ENCODE peak calls at places on chromosomes 5 and 9, in eight cellular contexts. F, A, J, Z, H, B, C and E are unnamed samples. For H3K4me1, the result is how much of the 10 kb centered on the place peaks cover.

GRCh38 chr5:61277781-61278180 is 54.3 kb upstream of the ZSWIM6 start:
- DNase-seq in H (no peak), C (no peak), B (no peak), A (no peak), J (no peak), Z (no peak), F (no peak), E (no peak)

GRCh38 chr9:15915711-15916110 is 362.9 kb downstream of the CCDC171 start:
- DNase-seq in F (no peak), C (no peak), H (no peak), J (no peak), Z (no peak), A (no peak), B (no peak), E (no peak)

GRCh38 chr9:87667164-87667738 is 58.7 kb upstream of the CTSL start:
- DNase-seq in H (no peak), B (no peak), F (no peak), C (no peak), Z (no peak), A (peak), J (peak), E (no peak)

GRCh38 chr9:130635721-130636647 is 28.4 kb upstream of the PRDM12 start:
- DNase-seq in H (no peak), Z (no peak), J (no peak), A (no peak), B (no peak), C (no peak), F (no peak), E (peak)

GRCh38 chr5:172697123-172698121 is 56.4 kb downstream of the NEURL1B start:
- DNase-seq in H (peak), C (peak), A (peak), F (peak), J (peak), B (no peak), Z (peak), E (peak)

GRCh38 chr5:111942214-111942613 is 185.2 kb upstream of the NREP start:
- DNase-seq in F (no peak), A (no peak), C (no peak), H (no peak), B (no peak), J (no peak), Z (no peak), E (no peak)

GRCh38 chr5:55855509-55855908 is 4.4 kb downstream of the IL31RA start:
- DNase-seq in B (no peak), J (no peak), F (no peak), A (peak), H (no peak), C (no peak), Z (no peak), E (no peak)

GRCh38 chr5:75847561-75848021 is 130.4 kb upstream of the POC5 start:
- DNase-seq in Z (no peak), B (no peak), C (no peak), A (no peak), J (no peak), F (no peak), H (no peak), E (no peak)

GRCh38 chr5:167171056-167171455 is 1120.4 kb upstream of the WWC1 start:
- DNase-seq in Z (no peak), A (no peak), B (no peak), C (no peak), J (no peak), F (no peak), H (no peak), E (no peak)

GRCh38 chr5:73122875-73123810 is 2.8 kb downstream of the TMEM171 start:
- DNase-seq in J (no peak), H (no peak), C (no peak), A (peak), B (no peak), Z (no peak), F (no peak), E (no peak)

GRCh38 chr5:111954516-111955337 is 197.7 kb upstream of the NREP start:
- DNase-seq in A (no peak), F (no peak), B (no peak), J (no peak), C (no peak), H (no peak), Z (no peak), E (no peak)

GRCh38 chr5:94361832-94362754 is 256.3 kb downstream of the KIAA0825 start:
- DNase-seq in J (no peak), Z (no peak), F (no peak), A (peak), B (no peak), H (no peak), C (no peak), E (no peak)

GRCh38 chr9:137974746-137975526 is 97.4 kb downstream of the CACNA1B start:
- DNase-seq in Z (no peak), J (no peak), C (no peak), F (no peak), H (no peak), B (no peak), A (no peak), E (peak)

GRCh38 chr5:68631884-68632283 is 416.3 kb downstream of the PIK3R1 start:
- DNase-seq in C (no peak), A (no peak), H (no peak), J (no peak), F (no peak), B (no peak), Z (no peak), E (no peak)

GRCh38 chr5:181246276-181247050 is 2.8 kb upstream of the RACK1 start:
- DNase-seq in A (peak), C (peak), B (no peak), Z (peak), J (peak), H (no peak), F (peak), E (peak)

GRCh38 chr5:127352068-127352467 is 61.5 kb downstream of the MEGF10 start:
- DNase-seq in Z (no peak), A (no peak), H (no peak), F (no peak), C (no peak), B (no peak), J (no peak), E (no peak)

GRCh38 chr5:96431376-96432244 is 1.4 kb downstream of the PCSK1 start:
- DNase-seq in Z (no peak), J (no peak), B (no peak), C (no peak), F (no peak), A (peak), H (no peak), E (no peak)

GRCh38 chr5:163190283-163190682 is 247.1 kb upstream of the CCNG1 start:
- DNase-seq in J (no peak), B (no peak), A (no peak), C (no peak), H (no peak), F (no peak), Z (no peak), E (no peak)

GRCh38 chr5:61582421-61582820 is 250.4 kb downstream of the ZSWIM6 start:
- DNase-seq in H (no peak), B (no peak), C (no peak), Z (no peak), A (no peak), F (no peak), J (no peak), E (no peak)

GRCh38 chr5:39164016-39164415 is 55.3 kb downstream of the FYB1 start:
- DNase-seq in J (no peak), B (no peak), Z (no peak), A (no peak), C (no peak), H (no peak), F (no peak), E (peak)

GRCh38 chr9:17725399-17726010 is 146.6 kb downstream of the SH3GL2 start:
- DNase-seq in H (no peak), J (no peak), C (no peak), Z (no peak), B (no peak), A (no peak), F (no peak), E (no peak)

GRCh38 chr9:98158071-98158791 is 34.2 kb downstream of the CORO2A start:
- DNase-seq in C (peak), H (no peak), F (peak), A (no peak), J (no peak), B (no peak), Z (peak), E (no peak)

GRCh38 chr9:469672-470040 is 255.0 kb downstream of the DOCK8 start:
- DNase-seq in C (peak), Z (peak), B (no peak), F (no peak), H (no peak), A (peak), J (no peak), E (peak)

GRCh38 chr5:124789104-124789605 is 42.7 kb upstream of the ZNF608 start:
- DNase-seq in A (no peak), F (no peak), C (no peak), B (no peak), H (no peak), Z (no peak), J (no peak), E (no peak)

GRCh38 chr9:111433082-111433481 is 51.1 kb downstream of the ECPAS start:
- DNase-seq in A (no peak), C (no peak), Z (no peak), F (no peak), B (no peak), J (no peak), H (no peak), E (no peak)

GRCh38 chr5:95808686-95809413 is 13.7 kb downstream of the GLRX start:
- DNase-seq in A (no peak), H (no peak), F (peak), J (no peak), B (no peak), Z (peak), C (no peak), E (peak)

GRCh38 chr5:132253452-132254320 is 3.8 kb upstream of the PDLIM4 start:
- DNase-seq in J (no peak), F (peak), Z (peak), A (no peak), B (no peak), C (no peak), H (no peak), E (peak)

GRCh38 chr5:150144876-150145275 is 10.8 kb downstream of the PDGFRB start:
- DNase-seq in A (no peak), H (no peak), B (no peak), C (no peak), Z (no peak), J (no peak), F (no peak), E (no peak)

GRCh38 chr5:123997354-123998215 is 485.6 kb downstream of the CSNK1G3 start:
- DNase-seq in F (no peak), C (no peak), A (no peak), B (no peak), J (peak), Z (no peak), H (no peak), E (no peak)

GRCh38 chr5:154446183-154447073 is 631 bp downstream of the SAP30L start:
- DNase-seq in B (no peak), C (peak), F (peak), J (peak), Z (peak), H (no peak), A (peak), E (peak)

GRCh38 chr5:169797577-169797976 is 160.5 kb downstream of the DOCK2 start:
- DNase-seq in A (no peak), B (no peak), C (no peak), F (no peak), Z (no peak), H (no peak), J (no peak), E (no peak)

GRCh38 chr5:17794829-17795228 is 160.6 kb downstream of the TAF11L14 start:
- DNase-seq in H (no peak), C (no peak), B (no peak), J (no peak), A (no peak), Z (no peak), F (no peak), E (no peak)

GRCh38 chr9:90037136-90037797 is 432.5 kb downstream of the GADD45G start:
- DNase-seq in B (no peak), A (no peak), C (no peak), H (no peak), Z (no peak), F (no peak), J (no peak), E (no peak)

GRCh38 chr5:31987985-31988710 is 186.0 kb downstream of the GOLPH3 start:
- DNase-seq in Z (no peak), C (no peak), F (no peak), A (no peak), B (no peak), J (no peak), H (no peak), E (peak)

GRCh38 chr9:117926031-117926655 is 221.9 kb downstream of the TLR4 start:
- DNase-seq in J (no peak), C (no peak), B (no peak), A (peak), H (no peak), Z (no peak), F (no peak), E (no peak)

GRCh38 chr5:150428106-150428876 is 15.6 kb upstream of the CD74 start:
- DNase-seq in F (peak), A (no peak), B (no peak), C (no peak), J (no peak), Z (peak), H (no peak), E (peak)

GRCh38 chr9:137761032-137761431 is 116.5 kb upstream of the CACNA1B start:
- DNase-seq in Z (no peak), J (no peak), A (no peak), B (no peak), C (no peak), H (no peak), F (no peak), E (no peak)

GRCh38 chr5:139651863-139652787 is 4.0 kb downstream of the CXXC5 start:
- DNase-seq in F (peak), H (peak), A (peak), Z (peak), B (no peak), J (peak), C (peak), E (peak)

GRCh38 chr5:142309747-142310318 is 15.0 kb downstream of the SPRY4 start:
- DNase-seq in F (no peak), B (no peak), Z (no peak), A (no peak), H (no peak), C (no peak), J (no peak), E (no peak)

GRCh38 chr5:142308358-142308757 is 16.5 kb downstream of the SPRY4 start:
- DNase-seq in A (no peak), B (no peak), J (no peak), C (no peak), F (no peak), Z (no peak), H (no peak), E (no peak)

GRCh38 chr5:142312399-142312798 is 12.4 kb downstream of the SPRY4 start:
- DNase-seq in B (no peak), Z (no peak), C (no peak), H (no peak), A (no peak), J (no peak), F (no peak), E (no peak)

GRCh38 chr5:142311725-142312124 is 13.1 kb downstream of the SPRY4 start:
- DNase-seq in J (no peak), H (no peak), F (no peak), Z (no peak), A (no peak), B (no peak), C (no peak), E (no peak)

GRCh38 chr5:142310803-142311202 is 14.0 kb downstream of the SPRY4 start:
- DNase-seq in F (no peak), J (no peak), C (no peak), A (no peak), Z (no peak), H (no peak), B (no peak), E (no peak)
- H3K4me1 ChIP-seq in F (under half), J (under half), C (under half), A (half or more), Z (under half), H (under half), B (under half), E (under half)

DNA sequence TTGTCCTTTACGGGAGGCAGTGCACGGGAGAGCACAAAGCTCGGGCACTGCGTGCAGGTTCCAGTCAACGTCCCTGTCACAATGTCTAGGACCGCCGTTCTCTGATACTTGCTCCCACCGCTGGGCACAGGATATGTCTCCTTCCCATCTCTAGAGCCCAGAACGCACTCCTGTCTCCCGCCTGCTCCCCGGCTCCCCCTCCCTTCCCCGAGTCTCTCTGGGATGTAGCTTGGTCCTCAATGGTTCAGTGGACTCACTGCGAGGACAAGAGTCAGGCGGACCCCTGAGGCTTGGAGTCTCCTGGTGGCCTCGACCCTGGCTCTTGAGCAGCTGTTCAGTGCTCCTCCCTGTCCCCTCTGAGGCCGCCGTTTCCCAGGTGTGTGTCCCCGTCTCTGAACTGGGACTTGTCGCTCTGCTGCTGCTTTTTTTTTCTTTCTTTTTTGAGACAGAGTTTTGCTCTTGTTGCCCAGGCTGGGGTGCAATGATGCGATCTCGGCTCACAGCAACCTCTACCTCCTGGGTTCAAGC is 44.7 kb upstream of the IER5L start:
- DNase-seq in H (no peak), J (no peak), B (no peak), C (no peak), F (no peak), A (peak), Z (no peak), E (no peak)
- TF ChIP-seq CTCF in H (no peak), J (no peak), B (no peak), C (no peak), F (no peak), A (no peak), Z (no peak), E (no peak)

GRCh38 chr5:151617383-151617840 is 26.3 kb upstream of the FAT2 start:
- DNase-seq in H (no peak), A (no peak), Z (no peak), B (no peak), C (no peak), J (no peak), F (no peak), E (no peak)

GRCh38 chr5:151617841-151618710 is 26.9 kb upstream of the FAT2 start:
- DNase-seq in C (no peak), H (no peak), Z (no peak), F (no peak), J (no peak), B (no peak), A (no peak), E (no peak)

GRCh38 chr5:151620463-151620844 is 29.3 kb upstream of the FAT2 start:
- DNase-seq in A (no peak), J (no peak), C (no peak), F (no peak), H (no peak), B (no peak), Z (no peak), E (no peak)

GRCh38 chr5:151619812-151620462 is 28.8 kb upstream of the FAT2 start:
- DNase-seq in A (peak), J (no peak), F (peak), H (no peak), B (no peak), C (peak), Z (no peak), E (no peak)

DNA sequence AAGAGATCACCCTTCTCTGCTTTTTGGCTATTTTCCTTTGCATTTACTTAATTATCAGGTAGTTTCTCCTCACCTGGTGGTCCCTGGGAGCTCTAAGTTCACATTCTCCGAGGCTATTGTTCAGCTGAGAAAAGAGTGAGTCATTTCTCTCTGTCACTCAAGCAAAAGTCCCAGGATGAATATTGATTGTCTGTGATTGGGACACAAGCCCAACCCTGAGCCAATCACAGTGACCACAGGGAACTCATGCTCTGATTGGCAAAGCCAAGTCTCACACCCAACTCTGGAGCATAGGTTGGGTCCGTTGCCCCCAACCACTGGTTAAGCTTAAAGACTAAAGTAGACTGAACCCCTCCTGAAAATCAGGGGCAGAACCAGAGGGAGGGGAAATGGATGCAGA is 27.8 kb upstream of the FAT2 start:
- DNase-seq in B (no peak), F (no peak), A (peak), C (no peak), H (no peak), Z (no peak), J (no peak), E (no peak)
- TF ChIP-seq POLR2AphosphoS5 in B (no peak), F (no peak), A (no peak), C (no peak), H (no peak), Z (no peak), J (no peak), E (no peak)

GRCh38 chr5:168318237-168318636 is 26.8 kb downstream of the WWC1 start:
- DNase-seq in B (no peak), A (no peak), H (no peak), Z (no peak), F (no peak), J (no peak), C (no peak), E (no peak)

GRCh38 chr5:168317521-168318147 is 26.2 kb downstream of the WWC1 start:
- DNase-seq in H (peak), J (peak), B (no peak), A (no peak), Z (no peak), C (no peak), F (no peak), E (no peak)

GRCh38 chr5:168315991-168316578 is 24.6 kb downstream of the WWC1 start:
- DNase-seq in J (no peak), H (no peak), B (no peak), A (no peak), Z (peak), F (peak), C (peak), E (peak)

GRCh38 chr5:168315416-168315990 is 24.1 kb downstream of the WWC1 start:
- DNase-seq in C (no peak), F (no peak), J (no peak), H (no peak), A (no peak), Z (no peak), B (no peak), E (peak)

DNA sequence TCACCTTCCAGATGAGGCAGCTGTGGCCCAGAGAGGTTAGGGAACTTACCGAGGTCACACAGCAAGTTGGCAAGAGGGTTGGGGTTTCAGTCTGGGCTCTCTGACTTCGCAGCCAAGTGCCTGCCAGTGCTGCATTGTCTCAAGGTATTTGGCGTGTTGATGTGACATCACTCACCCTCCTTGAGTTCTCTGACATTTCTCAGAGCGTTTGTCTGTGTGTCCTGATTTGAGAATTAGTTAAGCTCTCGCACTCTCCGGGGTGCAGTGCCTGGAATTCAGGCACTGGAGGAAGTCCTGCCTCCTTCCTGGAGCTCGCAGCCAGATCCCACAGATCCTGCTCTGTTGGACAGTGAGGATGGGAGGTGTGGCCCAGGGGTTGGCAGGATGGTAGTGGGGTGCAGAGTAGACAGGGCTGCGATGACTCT is 25.7 kb downstream of the WWC1 start:
- DNase-seq in Z (no peak), H (no peak), A (no peak), J (no peak), C (no peak), F (no peak), B (no peak), E (peak)
- H3K4me1 ChIP-seq in Z (under half), H (under half), A (under half), J (under half), C (under half), F (under half), B (under half), E (under half)

DNA sequence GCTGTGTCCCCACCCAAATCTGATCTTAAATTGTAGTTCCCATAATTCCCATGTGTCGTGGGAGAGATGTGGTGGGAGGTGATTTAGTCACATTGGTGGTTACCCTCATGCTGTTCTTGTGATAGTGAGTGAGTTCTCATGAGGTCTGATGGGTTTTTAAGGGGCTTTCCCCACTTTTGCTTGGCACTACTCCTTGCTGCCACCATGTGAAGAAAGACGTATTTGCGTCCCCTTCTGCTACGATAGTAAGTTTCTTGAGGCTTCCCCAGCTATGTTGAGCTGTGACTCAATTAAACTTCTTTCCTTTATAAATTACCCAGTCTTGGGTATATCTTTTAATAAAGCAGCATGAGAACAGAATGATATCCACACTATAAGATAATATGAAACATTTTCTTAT is 1023.4 kb downstream of the TLE4 start:
- DNase-seq in C (no peak), F (no peak), A (no peak), J (no peak), Z (no peak), H (no peak), B (no peak), E (no peak)
- TF ChIP-seq CTCF in C (no peak), F (no peak), A (peak), J (no peak), Z (no peak), H (no peak), B (no peak), E (no peak)